ENCODE peak calls at places on chromosomes 12 and 14, in five cellular contexts. L is T47D, J is NCI-H510A treated with DMSO at 0.1 percent for 48 hours, C is pulmonary artery endothelial cell, B is HTR-8/SVneo. T is an unnamed sample.
A peak's percentile ranks its signal among the peaks of the same experiment; 100 is the strongest.

GRCh38 chr12:6605425-6606330 is 1.5 kb downstream of the CHD4 start:
- DNase-seq in B (peak; percentile 49), L (no peak), C (no peak), J (no peak), T (no peak)

GRCh38 chr14:87405563-87405962 is 587.4 kb downstream of the GALC start:
- DNase-seq in L (no peak), B (no peak), C (no peak), J (no peak), T (no peak)

GRCh38 chr12:78645956-78646355 is 218.6 kb upstream of the SYT1 start:
- DNase-seq in C (no peak), J (no peak), L (no peak), B (no peak), T (no peak)

GRCh38 chr14:54564799-54565235 is 2.1 kb upstream of the SAMD4A start:
- DNase-seq in J (no peak), C (no peak), L (peak; percentile 27), B (peak; percentile 60), T (no peak)

GRCh38 chr12:50050410-50051280 is 6.8 kb upstream of the ASIC1 start:
- DNase-seq in B (no peak), J (no peak), L (no peak), C (no peak), T (peak; percentile 83)

GRCh38 chr14:93381644-93382043 is 34.7 kb downstream of the COX8C start:
- DNase-seq in B (no peak), J (no peak), C (no peak), L (no peak), T (no peak)

GRCh38 chr12:121277367-121277744 is 19.2 kb downstream of the CAMKK2 start:
- DNase-seq in B (no peak), L (no peak), C (no peak), J (no peak), T (no peak)

GRCh38 chr12:72564120-72564519 is 291.9 kb downstream of the TRHDE start:
- DNase-seq in L (no peak), J (no peak), B (no peak), C (no peak), T (no peak)

GRCh38 chr12:40152783-40153383 is 47.0 kb upstream of the SLC2A13 start:
- DNase-seq in L (no peak), J (peak; percentile 8), B (no peak), C (peak; percentile 7), T (peak; percentile 43)

GRCh38 chr14:88834883-88835431 is 10.5 kb downstream of the TTC8 start:
- DNase-seq in C (no peak), L (no peak), B (no peak), J (no peak), T (no peak)

GRCh38 chr12:116765271-116765670 is 27.2 kb downstream of the RNFT2 start:
- DNase-seq in C (no peak), J (no peak), B (no peak), L (no peak), T (no peak)

GRCh38 chr12:51409846-51410245 is 14.8 kb upstream of the SLC4A8 start:
- DNase-seq in L (no peak), B (no peak), C (no peak), J (no peak), T (no peak)

GRCh38 chr12:31682136-31682962 is 22.9 kb downstream of the ETFBKMT start:
- DNase-seq in L (peak; percentile 14), C (peak; percentile 74), B (peak; percentile 76), J (peak; percentile 66), T (peak; percentile 44)

GRCh38 chr12:20120296-20120695 is 248.0 kb upstream of the PDE3A start:
- DNase-seq in C (no peak), J (no peak), B (no peak), L (no peak), T (no peak)

GRCh38 chr12:121116318-121117225 is 16.1 kb upstream of the P2RX7 start:
- DNase-seq in L (no peak), B (no peak), J (no peak), C (no peak), T (no peak)